ENCODE peak calls at places on chromosomes 6 and 20, in four cellular contexts. M is fibroblast of lung, D is hepatocyte, B is coronary artery. C is an unnamed sample.

GRCh38 chr6:33521790-33522091 is 58.3 kb downstream of the BAK1 start:
- DNase-seq in B (no peak), D (no peak), M (no peak), C (no peak)

GRCh38 chr20:15899972-15900371 is 673.3 kb downstream of the KIF16B start:
- DNase-seq in B (no peak), M (no peak), D (no peak), C (no peak)

GRCh38 chr6:157645201-157645795 is 177.7 kb upstream of the SNX9 start:
- DNase-seq in M (no peak), D (no peak), B (no peak), C (no peak)

GRCh38 chr20:642398-643174 is 10.4 kb downstream of the SRXN1 start:
- DNase-seq in M (peak), B (no peak), D (no peak), C (no peak)

GRCh38 chr20:48776306-48776705 is 51.5 kb downstream of the PREX1 start:
- DNase-seq in M (peak), D (no peak), B (no peak), C (no peak)

GRCh38 chr6:28488916-28489365 is 26.7 kb downstream of the GPX6 start:
- DNase-seq in M (peak), B (no peak), D (peak), C (no peak)

GRCh38 chr6:16762547-16763477 is 1.6 kb upstream of the ATXN1 start:
- DNase-seq in B (no peak), M (peak), D (peak), C (no peak)

GRCh38 chr6:137016366-137016765 is 28.4 kb downstream of the IL20RA start:
- DNase-seq in M (peak), D (no peak), B (no peak), C (no peak)

GRCh38 chr6:35948725-35949124 is 27.8 kb upstream of the SRPK1 start:
- DNase-seq in D (no peak), B (no peak), M (no peak), C (no peak)

GRCh38 chr6:14397518-14397901 is 279.9 kb downstream of the CD83 start:
- DNase-seq in M (no peak), B (no peak), D (no peak), C (no peak)

DNA sequence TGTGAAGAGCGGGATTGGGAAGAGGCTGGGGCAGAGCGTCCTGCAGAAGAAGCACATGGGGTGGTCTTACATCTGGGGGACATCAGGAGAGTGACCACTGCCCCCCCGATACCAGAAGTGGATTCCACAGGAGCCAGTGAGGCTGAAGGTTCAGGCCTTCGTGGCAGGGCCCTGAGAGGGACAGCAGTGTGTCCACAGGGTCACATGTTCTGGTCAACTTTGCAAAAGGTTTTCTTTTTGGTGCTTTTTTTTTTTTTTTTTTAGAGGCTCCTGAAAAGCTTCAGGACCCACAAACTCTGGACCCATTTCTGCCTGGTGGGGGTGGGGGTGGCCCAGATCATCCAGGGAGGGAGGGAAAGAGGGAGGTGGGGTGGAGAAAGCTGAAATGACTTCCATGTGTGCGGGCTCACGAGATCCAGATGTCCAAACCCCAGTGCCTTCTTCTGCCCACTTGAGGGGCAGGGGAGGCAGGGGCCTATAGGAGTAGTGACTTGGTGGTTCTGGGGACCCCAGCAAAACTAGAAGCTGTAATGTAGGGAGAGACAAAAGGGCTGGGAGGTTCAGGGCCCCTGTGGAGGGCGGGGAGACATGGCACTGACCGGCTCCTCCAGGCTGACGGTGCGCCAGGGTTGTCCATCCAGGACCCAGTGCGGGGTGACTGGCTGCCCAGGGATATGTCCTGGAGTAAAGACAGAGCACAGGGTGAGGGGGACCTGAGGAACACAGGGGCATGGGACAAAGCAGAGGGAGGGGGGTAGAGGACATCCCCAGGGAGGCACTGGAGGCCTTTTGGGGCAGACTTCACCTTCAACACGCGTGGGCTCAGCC is 2.7 kb downstream of the ADAM33 start:
- DNase-seq in B (no peak), D (no peak), M (no peak), C (no peak)
- H3K4me3 ChIP-seq in B (peak), D (no peak), M (peak), C (no peak)

DNA sequence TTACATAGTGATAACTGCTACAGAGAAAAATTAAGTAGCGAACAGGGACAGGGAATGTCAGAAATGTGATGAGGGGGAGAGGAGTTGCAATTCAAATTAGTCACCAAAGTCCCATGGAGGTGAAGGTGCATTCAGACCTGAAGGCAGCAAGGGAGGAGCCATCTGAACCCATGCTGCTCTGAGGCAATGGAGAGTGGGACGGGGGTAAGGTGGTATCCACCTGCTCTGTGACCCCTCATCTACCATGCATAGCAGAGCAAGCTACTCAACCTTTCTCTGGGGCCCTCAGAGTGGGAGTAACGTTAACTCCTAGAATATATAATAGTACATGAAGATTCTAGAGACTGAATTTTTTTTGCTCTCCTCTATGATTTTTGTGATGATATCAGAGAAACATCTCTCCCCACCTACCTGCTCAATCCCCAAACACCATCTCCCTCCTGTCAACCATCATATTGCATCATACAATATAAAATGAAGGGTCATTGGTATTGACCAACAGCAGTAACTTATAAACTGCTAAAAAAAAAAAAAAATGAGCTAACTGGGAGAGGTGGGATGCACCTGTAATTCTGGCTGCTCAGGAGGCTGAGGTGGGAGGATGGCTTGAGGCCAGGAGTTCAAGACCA is 16.6 kb upstream of the SCML4 start:
- DNase-seq in B (peak), D (no peak), M (no peak), C (no peak)
- TF ChIP-seq CTCF in B (no peak), D (no peak), M (no peak), C (no peak)

DNA sequence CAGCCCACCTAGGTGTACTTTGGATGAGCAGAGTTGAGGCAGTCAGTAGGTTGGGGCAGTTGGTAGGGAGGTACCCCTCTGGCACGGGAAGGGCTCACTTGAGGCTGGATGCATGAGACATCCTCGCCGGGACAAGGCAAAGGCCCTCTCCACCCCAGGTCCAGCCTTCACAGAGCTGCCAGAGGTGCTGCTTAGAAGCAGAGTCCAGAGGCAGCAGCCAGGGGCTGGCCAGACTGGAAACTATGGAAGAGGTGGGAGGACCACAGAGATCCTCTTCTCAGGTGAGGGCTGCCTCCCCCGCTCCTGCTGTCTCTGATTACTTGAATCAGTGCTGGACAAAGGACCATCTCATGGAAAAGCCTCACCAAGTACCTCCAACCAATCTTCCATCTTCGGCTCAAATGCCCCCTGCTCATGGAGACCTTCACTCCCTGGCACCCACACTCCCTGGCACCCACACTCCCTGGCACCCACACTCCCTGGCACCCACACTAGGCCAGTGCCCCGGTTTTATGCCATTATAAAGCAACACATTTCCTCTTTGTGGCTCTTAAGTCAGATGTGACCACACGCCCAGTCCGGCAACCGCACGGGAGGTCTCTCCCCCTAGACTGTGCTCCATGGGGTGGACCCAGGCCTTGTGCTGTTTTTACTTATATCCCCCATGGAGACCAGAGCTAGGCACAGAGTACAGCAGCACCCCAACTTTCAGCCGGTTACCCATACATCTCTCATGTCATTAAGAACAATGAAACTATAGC is 100.1 kb downstream of the YTHDF1 start:
- DNase-seq in B (no peak), D (no peak), M (no peak), C (no peak)
- H3K4me3 ChIP-seq in B (no peak), D (no peak), M (no peak), C (no peak)

GRCh38 chr6:149963462-149964242 is at the start of gene ULBP1:
- DNase-seq in B (peak), D (peak), M (peak), C (no peak)
- TF ChIP-seq CTCF in B (no peak), D (no peak), M (no peak), C (no peak)

GRCh38 chr6:162852810-162853577 is 125.2 kb downstream of the PACRG start:
- DNase-seq in B (no peak), M (peak), D (no peak), C (no peak)

GRCh38 chr6:162854228-162854627 is 126.5 kb downstream of the PACRG start:
- DNase-seq in M (peak), B (no peak), D (no peak), C (no peak)

GRCh38 chr6:162856885-162857284 is 129.1 kb downstream of the PACRG start:
- DNase-seq in D (peak), B (no peak), M (peak), C (peak)

GRCh38 chr6:162854734-162855191 is 127.0 kb downstream of the PACRG start:
- DNase-seq in B (no peak), D (no peak), M (peak), C (no peak)

DNA sequence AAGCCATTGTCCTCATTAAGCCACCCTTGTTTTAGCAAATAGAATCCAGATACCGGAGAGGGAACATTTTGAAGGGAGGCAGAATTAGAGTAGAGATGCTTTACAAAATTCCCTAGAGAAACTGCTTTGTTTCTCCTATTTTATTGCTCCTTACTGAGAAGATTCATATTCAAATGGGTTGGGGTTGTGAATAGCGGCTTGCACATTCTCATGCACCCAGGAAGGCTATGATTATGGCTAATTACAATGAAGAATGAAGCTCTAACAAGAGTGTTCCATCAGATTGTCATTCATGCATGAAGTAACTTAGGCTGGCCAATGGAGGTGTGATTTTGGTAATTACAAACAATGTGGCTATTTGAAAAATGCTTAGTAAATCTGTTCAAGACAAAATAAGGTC is 129.5 kb downstream of the PACRG start:
- DNase-seq in B (no peak), D (no peak), M (peak), C (no peak)
- H3K4me3 ChIP-seq in B (peak), D (peak), M (peak), C (peak)

GRCh38 chr6:45651301-45651700 is 273.6 kb upstream of the SUPT3H start:
- DNase-seq in D (no peak), B (no peak), M (no peak), C (no peak)

GRCh38 chr6:45650527-45651135 is 272.9 kb upstream of the SUPT3H start:
- DNase-seq in B (no peak), D (peak), M (peak), C (peak)

GRCh38 chr6:45654673-45655072 is 276.9 kb upstream of the SUPT3H start:
- DNase-seq in D (no peak), M (peak), B (no peak), C (no peak)

GRCh38 chr6:45653117-45653883 is 275.6 kb upstream of the SUPT3H start:
- DNase-seq in M (no peak), D (no peak), B (no peak), C (no peak)

DNA sequence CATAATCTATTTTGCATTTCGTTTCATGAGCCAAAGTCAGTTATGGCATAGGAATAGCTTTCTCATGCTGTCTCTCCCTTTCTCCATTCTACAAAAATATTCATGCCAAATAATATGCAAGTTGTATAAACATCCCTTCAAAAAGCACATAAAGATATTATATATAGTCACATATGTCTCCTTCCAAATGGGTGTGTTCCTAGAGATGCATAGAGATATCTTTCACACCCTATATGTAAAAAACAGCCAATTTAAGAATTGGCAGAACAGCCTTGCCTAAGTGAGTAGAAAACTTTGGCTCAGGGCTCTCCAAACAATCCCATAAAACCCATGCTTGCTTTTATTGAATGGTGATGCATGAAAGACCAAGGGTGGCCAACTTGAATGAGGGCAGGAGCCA is 274.7 kb upstream of the SUPT3H start:
- DNase-seq in B (no peak), D (no peak), M (no peak), C (no peak)
- TF ChIP-seq CTCF in B (no peak), D (no peak), M (no peak), C (no peak)